ENCODE peak calls at places on chromosomes 12 and 14, in ten cellular contexts. One of them, this sample, is unnamed.

GRCh38 chr12:4855121-4855924 is 54.4 kb upstream of the KCNA1 start:
- DNase-seq in T follicular helper cell: peak
- DNase-seq in NCI-H524 treated with DMSO at 0.1 percent for 48 hours: peak
- DNase-seq in activated CD8-positive, alpha-beta T cell treated with anti-CD3 and anti-CD28 coated beads, Interleukin-2, amount 10 ng/mL, durations not matched to agents 7 days and 5 days: peak
- DNase-seq in Caki2: peak
- DNase-seq in HFFc6: peak
- DNase-seq in AG10803: peak
- DNase-seq in HTR-8/SVneo: peak
- DNase-seq in fibroblast of lung: peak
- DNase-seq in Daoy: peak
- DNase-seq in this sample: peak

GRCh38 chr12:79766705-79767464 is 76.1 kb upstream of the PAWR start:
- DNase-seq in T follicular helper cell: no peak
- DNase-seq in NCI-H524 treated with DMSO at 0.1 percent for 48 hours: no peak
- DNase-seq in activated CD8-positive, alpha-beta T cell treated with anti-CD3 and anti-CD28 coated beads, Interleukin-2, amount 10 ng/mL, durations not matched to agents 7 days and 5 days: no peak
- DNase-seq in Caki2: no peak
- DNase-seq in HFFc6: no peak
- DNase-seq in AG10803: peak
- DNase-seq in HTR-8/SVneo: no peak
- DNase-seq in fibroblast of lung: peak
- DNase-seq in Daoy: no peak
- DNase-seq in this sample: no peak

GRCh38 chr14:34610101-34610500 is 19.8 kb downstream of the SNX6 start:
- DNase-seq in T follicular helper cell: no peak
- DNase-seq in NCI-H524 treated with DMSO at 0.1 percent for 48 hours: no peak
- DNase-seq in activated CD8-positive, alpha-beta T cell treated with anti-CD3 and anti-CD28 coated beads, Interleukin-2, amount 10 ng/mL, durations not matched to agents 7 days and 5 days: no peak
- DNase-seq in Caki2: no peak
- DNase-seq in HFFc6: no peak
- DNase-seq in AG10803: no peak
- DNase-seq in HTR-8/SVneo: no peak
- DNase-seq in fibroblast of lung: no peak
- DNase-seq in Daoy: no peak
- DNase-seq in this sample: no peak

GRCh38 chr12:66903782-66904396 is 225.0 kb upstream of the GRIP1 start:
- DNase-seq in T follicular helper cell: no peak
- DNase-seq in NCI-H524 treated with DMSO at 0.1 percent for 48 hours: no peak
- DNase-seq in activated CD8-positive, alpha-beta T cell treated with anti-CD3 and anti-CD28 coated beads, Interleukin-2, amount 10 ng/mL, durations not matched to agents 7 days and 5 days: no peak
- DNase-seq in Caki2: peak
- DNase-seq in HFFc6: no peak
- DNase-seq in AG10803: no peak
- DNase-seq in HTR-8/SVneo: no peak
- DNase-seq in fibroblast of lung: no peak
- DNase-seq in Daoy: no peak
- DNase-seq in this sample: no peak

GRCh38 chr12:47032644-47033043 is 46.8 kb upstream of the PCED1B start:
- DNase-seq in T follicular helper cell: no peak
- DNase-seq in NCI-H524 treated with DMSO at 0.1 percent for 48 hours: no peak
- DNase-seq in activated CD8-positive, alpha-beta T cell treated with anti-CD3 and anti-CD28 coated beads, Interleukin-2, amount 10 ng/mL, durations not matched to agents 7 days and 5 days: peak
- DNase-seq in Caki2: peak
- DNase-seq in HFFc6: peak
- DNase-seq in AG10803: peak
- DNase-seq in HTR-8/SVneo: peak
- DNase-seq in fibroblast of lung: peak
- DNase-seq in Daoy: peak
- DNase-seq in this sample: no peak

GRCh38 chr12:58296818-58297217 is 355.5 kb downstream of the ATP23 start:
- DNase-seq in T follicular helper cell: no peak
- DNase-seq in NCI-H524 treated with DMSO at 0.1 percent for 48 hours: no peak
- DNase-seq in activated CD8-positive, alpha-beta T cell treated with anti-CD3 and anti-CD28 coated beads, Interleukin-2, amount 10 ng/mL, durations not matched to agents 7 days and 5 days: no peak
- DNase-seq in Caki2: no peak
- DNase-seq in HFFc6: no peak
- DNase-seq in AG10803: peak
- DNase-seq in HTR-8/SVneo: no peak
- DNase-seq in fibroblast of lung: peak
- DNase-seq in Daoy: no peak
- DNase-seq in this sample: no peak

GRCh38 chr12:120066341-120066740 is 50.2 kb downstream of the RAB35 start:
- DNase-seq in T follicular helper cell: no peak
- DNase-seq in NCI-H524 treated with DMSO at 0.1 percent for 48 hours: no peak
- DNase-seq in activated CD8-positive, alpha-beta T cell treated with anti-CD3 and anti-CD28 coated beads, Interleukin-2, amount 10 ng/mL, durations not matched to agents 7 days and 5 days: no peak
- DNase-seq in Caki2: no peak
- DNase-seq in HFFc6: no peak
- DNase-seq in AG10803: no peak
- DNase-seq in HTR-8/SVneo: peak
- DNase-seq in fibroblast of lung: no peak
- DNase-seq in Daoy: no peak
- DNase-seq in this sample: no peak

GRCh38 chr12:6533653-6534157 is 612 bp upstream of the GAPDH start:
- DNase-seq in T follicular helper cell: no peak
- DNase-seq in NCI-H524 treated with DMSO at 0.1 percent for 48 hours: peak
- DNase-seq in activated CD8-positive, alpha-beta T cell treated with anti-CD3 and anti-CD28 coated beads, Interleukin-2, amount 10 ng/mL, durations not matched to agents 7 days and 5 days: peak
- DNase-seq in Caki2: peak
- DNase-seq in HFFc6: peak
- DNase-seq in AG10803: peak
- DNase-seq in HTR-8/SVneo: peak
- DNase-seq in fibroblast of lung: peak
- DNase-seq in Daoy: peak
- DNase-seq in this sample: no peak

GRCh38 chr14:61460853-61461611 is 139.7 kb downstream of the PRKCH start:
- DNase-seq in T follicular helper cell: peak
- DNase-seq in NCI-H524 treated with DMSO at 0.1 percent for 48 hours: no peak
- DNase-seq in activated CD8-positive, alpha-beta T cell treated with anti-CD3 and anti-CD28 coated beads, Interleukin-2, amount 10 ng/mL, durations not matched to agents 7 days and 5 days: peak
- DNase-seq in Caki2: peak
- DNase-seq in HFFc6: no peak
- DNase-seq in AG10803: no peak
- DNase-seq in HTR-8/SVneo: no peak
- DNase-seq in fibroblast of lung: no peak
- DNase-seq in Daoy: no peak
- DNase-seq in this sample: no peak

GRCh38 chr12:47882796-47883546 is 21.8 kb downstream of the VDR start:
- DNase-seq in T follicular helper cell: no peak
- DNase-seq in NCI-H524 treated with DMSO at 0.1 percent for 48 hours: no peak
- DNase-seq in activated CD8-positive, alpha-beta T cell treated with anti-CD3 and anti-CD28 coated beads, Interleukin-2, amount 10 ng/mL, durations not matched to agents 7 days and 5 days: peak
- DNase-seq in Caki2: no peak
- DNase-seq in HFFc6: no peak
- DNase-seq in AG10803: no peak
- DNase-seq in HTR-8/SVneo: no peak
- DNase-seq in fibroblast of lung: peak
- DNase-seq in Daoy: peak
- DNase-seq in this sample: no peak

GRCh38 chr14:104989236-104989950 is 3.8 kb downstream of the CLBA1 start:
- DNase-seq in T follicular helper cell: no peak
- DNase-seq in NCI-H524 treated with DMSO at 0.1 percent for 48 hours: no peak
- DNase-seq in activated CD8-positive, alpha-beta T cell treated with anti-CD3 and anti-CD28 coated beads, Interleukin-2, amount 10 ng/mL, durations not matched to agents 7 days and 5 days: no peak
- DNase-seq in Caki2: no peak
- DNase-seq in HFFc6: no peak
- DNase-seq in AG10803: no peak
- DNase-seq in HTR-8/SVneo: no peak
- DNase-seq in fibroblast of lung: no peak
- DNase-seq in Daoy: no peak
- DNase-seq in this sample: no peak

GRCh38 chr12:56593909-56594621 is 36.1 kb downstream of the BAZ2A start:
- DNase-seq in T follicular helper cell: peak
- DNase-seq in NCI-H524 treated with DMSO at 0.1 percent for 48 hours: peak
- DNase-seq in activated CD8-positive, alpha-beta T cell treated with anti-CD3 and anti-CD28 coated beads, Interleukin-2, amount 10 ng/mL, durations not matched to agents 7 days and 5 days: peak
- DNase-seq in Caki2: peak
- DNase-seq in HFFc6: peak
- DNase-seq in AG10803: peak
- DNase-seq in HTR-8/SVneo: peak
- DNase-seq in fibroblast of lung: peak
- DNase-seq in Daoy: peak
- DNase-seq in this sample: peak

GRCh38 chr12:64610092-64610659 is at the start of gene RASSF3:
- DNase-seq in T follicular helper cell: peak
- DNase-seq in NCI-H524 treated with DMSO at 0.1 percent for 48 hours: no peak
- DNase-seq in activated CD8-positive, alpha-beta T cell treated with anti-CD3 and anti-CD28 coated beads, Interleukin-2, amount 10 ng/mL, durations not matched to agents 7 days and 5 days: peak
- DNase-seq in Caki2: peak
- DNase-seq in HFFc6: peak
- DNase-seq in AG10803: peak
- DNase-seq in HTR-8/SVneo: no peak
- DNase-seq in fibroblast of lung: peak
- DNase-seq in Daoy: peak
- DNase-seq in this sample: no peak

GRCh38 chr12:68977909-68978610 is 45.1 kb upstream of the CPM start:
- DNase-seq in T follicular helper cell: no peak
- DNase-seq in NCI-H524 treated with DMSO at 0.1 percent for 48 hours: no peak
- DNase-seq in activated CD8-positive, alpha-beta T cell treated with anti-CD3 and anti-CD28 coated beads, Interleukin-2, amount 10 ng/mL, durations not matched to agents 7 days and 5 days: no peak
- DNase-seq in Caki2: no peak
- DNase-seq in HFFc6: no peak
- DNase-seq in AG10803: no peak
- DNase-seq in HTR-8/SVneo: no peak
- DNase-seq in fibroblast of lung: no peak
- DNase-seq in Daoy: no peak
- DNase-seq in this sample: no peak

GRCh38 chr14:101402936-101403660 is 158.2 kb upstream of the DIO3 start:
- DNase-seq in T follicular helper cell: no peak
- DNase-seq in NCI-H524 treated with DMSO at 0.1 percent for 48 hours: no peak
- DNase-seq in activated CD8-positive, alpha-beta T cell treated with anti-CD3 and anti-CD28 coated beads, Interleukin-2, amount 10 ng/mL, durations not matched to agents 7 days and 5 days: no peak
- DNase-seq in Caki2: no peak
- DNase-seq in HFFc6: no peak
- DNase-seq in AG10803: peak
- DNase-seq in HTR-8/SVneo: no peak
- DNase-seq in fibroblast of lung: no peak
- DNase-seq in Daoy: no peak
- DNase-seq in this sample: no peak

GRCh38 chr12:41962171-41962572 is 182.5 kb downstream of the GXYLT1 start:
- DNase-seq in T follicular helper cell: no peak
- DNase-seq in NCI-H524 treated with DMSO at 0.1 percent for 48 hours: no peak
- DNase-seq in activated CD8-positive, alpha-beta T cell treated with anti-CD3 and anti-CD28 coated beads, Interleukin-2, amount 10 ng/mL, durations not matched to agents 7 days and 5 days: no peak
- DNase-seq in Caki2: no peak
- DNase-seq in HFFc6: no peak
- DNase-seq in AG10803: no peak
- DNase-seq in HTR-8/SVneo: no peak
- DNase-seq in fibroblast of lung: no peak
- DNase-seq in Daoy: no peak
- DNase-seq in this sample: no peak

GRCh38 chr12:105804591-105805265 is 334.0 kb downstream of the NUAK1 start:
- DNase-seq in T follicular helper cell: no peak
- DNase-seq in NCI-H524 treated with DMSO at 0.1 percent for 48 hours: no peak
- DNase-seq in activated CD8-positive, alpha-beta T cell treated with anti-CD3 and anti-CD28 coated beads, Interleukin-2, amount 10 ng/mL, durations not matched to agents 7 days and 5 days: no peak
- DNase-seq in Caki2: no peak
- DNase-seq in HFFc6: no peak
- DNase-seq in AG10803: no peak
- DNase-seq in HTR-8/SVneo: no peak
- DNase-seq in fibroblast of lung: no peak
- DNase-seq in Daoy: no peak
- DNase-seq in this sample: no peak

GRCh38 chr12:58608711-58609110 is 311.6 kb downstream of the LRIG3 start:
- DNase-seq in T follicular helper cell: no peak
- DNase-seq in NCI-H524 treated with DMSO at 0.1 percent for 48 hours: no peak
- DNase-seq in activated CD8-positive, alpha-beta T cell treated with anti-CD3 and anti-CD28 coated beads, Interleukin-2, amount 10 ng/mL, durations not matched to agents 7 days and 5 days: no peak
- DNase-seq in Caki2: no peak
- DNase-seq in HFFc6: no peak
- DNase-seq in AG10803: peak
- DNase-seq in HTR-8/SVneo: no peak
- DNase-seq in fibroblast of lung: peak
- DNase-seq in Daoy: no peak
- DNase-seq in this sample: no peak

GRCh38 chr12:94495458-94496137 is 35.9 kb upstream of the CEP83 start:
- DNase-seq in T follicular helper cell: no peak
- DNase-seq in NCI-H524 treated with DMSO at 0.1 percent for 48 hours: no peak
- DNase-seq in activated CD8-positive, alpha-beta T cell treated with anti-CD3 and anti-CD28 coated beads, Interleukin-2, amount 10 ng/mL, durations not matched to agents 7 days and 5 days: no peak
- DNase-seq in Caki2: no peak
- DNase-seq in HFFc6: no peak
- DNase-seq in AG10803: no peak
- DNase-seq in HTR-8/SVneo: no peak
- DNase-seq in fibroblast of lung: no peak
- DNase-seq in Daoy: no peak
- DNase-seq in this sample: no peak

GRCh38 chr12:12326262-12326661 is 23.8 kb downstream of the MANSC1 start:
- DNase-seq in T follicular helper cell: no peak
- DNase-seq in NCI-H524 treated with DMSO at 0.1 percent for 48 hours: no peak
- DNase-seq in activated CD8-positive, alpha-beta T cell treated with anti-CD3 and anti-CD28 coated beads, Interleukin-2, amount 10 ng/mL, durations not matched to agents 7 days and 5 days: no peak
- DNase-seq in Caki2: no peak
- DNase-seq in HFFc6: no peak
- DNase-seq in AG10803: no peak
- DNase-seq in HTR-8/SVneo: no peak
- DNase-seq in fibroblast of lung: no peak
- DNase-seq in Daoy: no peak
- DNase-seq in this sample: no peak

GRCh38 chr12:119115296-119115905 is 63.3 kb upstream of the HSPB8 start:
- DNase-seq in T follicular helper cell: no peak
- DNase-seq in NCI-H524 treated with DMSO at 0.1 percent for 48 hours: no peak
- DNase-seq in activated CD8-positive, alpha-beta T cell treated with anti-CD3 and anti-CD28 coated beads, Interleukin-2, amount 10 ng/mL, durations not matched to agents 7 days and 5 days: peak
- DNase-seq in Caki2: peak
- DNase-seq in HFFc6: peak
- DNase-seq in AG10803: peak
- DNase-seq in HTR-8/SVneo: peak
- DNase-seq in fibroblast of lung: peak
- DNase-seq in Daoy: peak
- DNase-seq in this sample: peak

GRCh38 chr12:93092559-93092945 is 163.5 kb upstream of the EEA1 start:
- DNase-seq in T follicular helper cell: no peak
- DNase-seq in NCI-H524 treated with DMSO at 0.1 percent for 48 hours: no peak
- DNase-seq in activated CD8-positive, alpha-beta T cell treated with anti-CD3 and anti-CD28 coated beads, Interleukin-2, amount 10 ng/mL, durations not matched to agents 7 days and 5 days: no peak
- DNase-seq in Caki2: no peak
- DNase-seq in HFFc6: no peak
- DNase-seq in AG10803: no peak
- DNase-seq in HTR-8/SVneo: no peak
- DNase-seq in fibroblast of lung: no peak
- DNase-seq in Daoy: no peak
- DNase-seq in this sample: no peak

GRCh38 chr12:129961856-129962255 is 58.0 kb upstream of the TMEM132D start:
- DNase-seq in T follicular helper cell: no peak
- DNase-seq in NCI-H524 treated with DMSO at 0.1 percent for 48 hours: no peak
- DNase-seq in activated CD8-positive, alpha-beta T cell treated with anti-CD3 and anti-CD28 coated beads, Interleukin-2, amount 10 ng/mL, durations not matched to agents 7 days and 5 days: no peak
- DNase-seq in Caki2: no peak
- DNase-seq in HFFc6: no peak
- DNase-seq in AG10803: no peak
- DNase-seq in HTR-8/SVneo: no peak
- DNase-seq in fibroblast of lung: no peak
- DNase-seq in Daoy: no peak
- DNase-seq in this sample: no peak

GRCh38 chr12:107912421-107913004 is 138.0 kb downstream of the ASCL4 start:
- DNase-seq in T follicular helper cell: peak
- DNase-seq in NCI-H524 treated with DMSO at 0.1 percent for 48 hours: no peak
- DNase-seq in activated CD8-positive, alpha-beta T cell treated with anti-CD3 and anti-CD28 coated beads, Interleukin-2, amount 10 ng/mL, durations not matched to agents 7 days and 5 days: peak
- DNase-seq in Caki2: peak
- DNase-seq in HFFc6: no peak
- DNase-seq in AG10803: peak
- DNase-seq in HTR-8/SVneo: peak
- DNase-seq in fibroblast of lung: peak
- DNase-seq in Daoy: peak
- DNase-seq in this sample: peak

GRCh38 chr12:62854024-62854423 is 80.9 kb downstream of the PPM1H start:
- DNase-seq in T follicular helper cell: no peak
- DNase-seq in NCI-H524 treated with DMSO at 0.1 percent for 48 hours: no peak
- DNase-seq in activated CD8-positive, alpha-beta T cell treated with anti-CD3 and anti-CD28 coated beads, Interleukin-2, amount 10 ng/mL, durations not matched to agents 7 days and 5 days: no peak
- DNase-seq in Caki2: no peak
- DNase-seq in HFFc6: no peak
- DNase-seq in AG10803: no peak
- DNase-seq in HTR-8/SVneo: no peak
- DNase-seq in fibroblast of lung: peak
- DNase-seq in Daoy: no peak
- DNase-seq in this sample: no peak

GRCh38 chr12:51901881-51902280 is 5.4 kb upstream of the ACVRL1 start:
- DNase-seq in T follicular helper cell: no peak
- DNase-seq in NCI-H524 treated with DMSO at 0.1 percent for 48 hours: no peak
- DNase-seq in activated CD8-positive, alpha-beta T cell treated with anti-CD3 and anti-CD28 coated beads, Interleukin-2, amount 10 ng/mL, durations not matched to agents 7 days and 5 days: no peak
- DNase-seq in Caki2: no peak
- DNase-seq in HFFc6: no peak
- DNase-seq in AG10803: no peak
- DNase-seq in HTR-8/SVneo: no peak
- DNase-seq in fibroblast of lung: no peak
- DNase-seq in Daoy: no peak
- DNase-seq in this sample: no peak

GRCh38 chr12:29148958-29149690 is at the start of gene FAR2:
- DNase-seq in T follicular helper cell: no peak
- DNase-seq in NCI-H524 treated with DMSO at 0.1 percent for 48 hours: no peak
- DNase-seq in activated CD8-positive, alpha-beta T cell treated with anti-CD3 and anti-CD28 coated beads, Interleukin-2, amount 10 ng/mL, durations not matched to agents 7 days and 5 days: peak
- DNase-seq in Caki2: no peak
- DNase-seq in HFFc6: no peak
- DNase-seq in AG10803: peak
- DNase-seq in HTR-8/SVneo: peak
- DNase-seq in fibroblast of lung: peak
- DNase-seq in Daoy: peak
- DNase-seq in this sample: no peak

GRCh38 chr12:70487440-70487839 is 121.3 kb downstream of the KCNMB4 start:
- DNase-seq in T follicular helper cell: no peak
- DNase-seq in NCI-H524 treated with DMSO at 0.1 percent for 48 hours: no peak
- DNase-seq in activated CD8-positive, alpha-beta T cell treated with anti-CD3 and anti-CD28 coated beads, Interleukin-2, amount 10 ng/mL, durations not matched to agents 7 days and 5 days: no peak
- DNase-seq in Caki2: no peak
- DNase-seq in HFFc6: peak
- DNase-seq in AG10803: peak
- DNase-seq in HTR-8/SVneo: no peak
- DNase-seq in fibroblast of lung: peak
- DNase-seq in Daoy: no peak
- DNase-seq in this sample: no peak

This sample was measured in epithelial cell of proximal tubule.